ENCODE peak calls at places on chromosomes 1 and 21, in eight cellular contexts. One of them, this sample, is unnamed.

GRCh38 chr1:2826316-2826715 is 24.8 kb upstream of the TTC34 start:
- DNase-seq in GM23248: no peak
- DNase-seq in GM23338: no peak
- DNase-seq in trophoblast cell: no peak
- DNase-seq in mesendoderm: no peak
- DNase-seq in astrocyte: no peak
- DNase-seq in OCI-LY7: no peak
- DNase-seq in PC-9: no peak
- DNase-seq in this sample: no peak

GRCh38 chr21:21897275-21897883 is 899.2 kb downstream of the NCAM2 start:
- DNase-seq in GM23338: no peak
- DNase-seq in trophoblast cell: peak; percentile 10
- DNase-seq in astrocyte: peak; percentile 40
- DNase-seq in GM23248: peak; percentile 14
- DNase-seq in PC-9: no peak
- DNase-seq in mesendoderm: no peak
- DNase-seq in OCI-LY7: no peak
- DNase-seq in this sample: no peak

GRCh38 chr1:3453891-3454810 is at the start of gene ARHGEF16:
- DNase-seq in PC-9: peak; percentile 83
- DNase-seq in GM23248: peak; percentile 73
- DNase-seq in trophoblast cell: peak; percentile 90
- DNase-seq in mesendoderm: peak; percentile 94
- DNase-seq in OCI-LY7: no peak
- DNase-seq in astrocyte: no peak
- DNase-seq in GM23338: peak; percentile 93
- DNase-seq in this sample: peak; percentile 23

GRCh38 chr1:66542811-66543767 is 9.1 kb downstream of the SGIP1 start:
- DNase-seq in PC-9: peak; percentile 72
- DNase-seq in mesendoderm: peak; percentile 70
- DNase-seq in OCI-LY7: no peak
- DNase-seq in astrocyte: peak; percentile 86
- DNase-seq in GM23248: peak; percentile 81
- DNase-seq in GM23338: no peak
- DNase-seq in trophoblast cell: no peak
- DNase-seq in this sample: no peak

GRCh38 chr1:66773227-66773626 is 21.0 kb downstream of the DYNLT5 start:
- DNase-seq in mesendoderm: peak; percentile 41
- DNase-seq in trophoblast cell: no peak
- DNase-seq in GM23248: no peak
- DNase-seq in PC-9: no peak
- DNase-seq in OCI-LY7: no peak
- DNase-seq in astrocyte: no peak
- DNase-seq in GM23338: no peak
- DNase-seq in this sample: no peak

GRCh38 chr1:181101581-181102226 is 13.2 kb downstream of the IER5 start:
- DNase-seq in PC-9: peak; percentile 49
- DNase-seq in trophoblast cell: no peak
- DNase-seq in GM23248: peak; percentile 75
- DNase-seq in astrocyte: peak; percentile 75
- DNase-seq in GM23338: peak; percentile 93
- DNase-seq in mesendoderm: peak; percentile 95
- DNase-seq in OCI-LY7: no peak
- DNase-seq in this sample: no peak

GRCh38 chr1:30166194-30166593 is 557.2 kb downstream of the MATN1 start:
- DNase-seq in PC-9: no peak
- DNase-seq in GM23338: no peak
- DNase-seq in GM23248: no peak
- DNase-seq in astrocyte: no peak
- DNase-seq in OCI-LY7: no peak
- DNase-seq in trophoblast cell: no peak
- DNase-seq in mesendoderm: no peak
- DNase-seq in this sample: no peak

GRCh38 chr1:241156231-241156965 is 200.6 kb downstream of the RGS7 start:
- DNase-seq in mesendoderm: peak; percentile 27
- DNase-seq in PC-9: no peak
- DNase-seq in GM23338: no peak
- DNase-seq in GM23248: peak; percentile 8
- DNase-seq in trophoblast cell: no peak
- DNase-seq in OCI-LY7: no peak
- DNase-seq in astrocyte: peak; percentile 34
- DNase-seq in this sample: no peak

GRCh38 chr1:223208164-223209075 is 65.4 kb upstream of the TLR5 start:
- DNase-seq in mesendoderm: no peak
- DNase-seq in GM23338: no peak
- DNase-seq in GM23248: no peak
- DNase-seq in trophoblast cell: peak; percentile 41
- DNase-seq in PC-9: no peak
- DNase-seq in astrocyte: peak; percentile 54
- DNase-seq in OCI-LY7: no peak
- DNase-seq in this sample: no peak

GRCh38 chr1:18344755-18345154 is 136.0 kb upstream of the KLHDC7A start:
- DNase-seq in trophoblast cell: no peak
- DNase-seq in PC-9: no peak
- DNase-seq in GM23248: no peak
- DNase-seq in OCI-LY7: no peak
- DNase-seq in astrocyte: no peak
- DNase-seq in GM23338: no peak
- DNase-seq in mesendoderm: no peak
- DNase-seq in this sample: no peak

GRCh38 chr1:1630965-1631792 is 794 bp upstream of the MMP23B start:
- DNase-seq in astrocyte: no peak
- DNase-seq in GM23338: peak; percentile 56
- DNase-seq in GM23248: peak; percentile 60
- DNase-seq in PC-9: no peak
- DNase-seq in OCI-LY7: no peak
- DNase-seq in mesendoderm: peak; percentile 46
- DNase-seq in trophoblast cell: no peak
- DNase-seq in this sample: no peak

GRCh38 chr1:12034381-12034801 is 15.1 kb downstream of the MIIP start:
- DNase-seq in mesendoderm: no peak
- DNase-seq in GM23248: no peak
- DNase-seq in PC-9: no peak
- DNase-seq in trophoblast cell: no peak
- DNase-seq in GM23338: no peak
- DNase-seq in OCI-LY7: no peak
- DNase-seq in astrocyte: peak; percentile 48
- DNase-seq in this sample: no peak

GRCh38 chr21:20856926-20857325 is 141.3 kb upstream of the NCAM2 start:
- DNase-seq in trophoblast cell: no peak
- DNase-seq in mesendoderm: peak; percentile 33
- DNase-seq in GM23248: no peak
- DNase-seq in astrocyte: no peak
- DNase-seq in OCI-LY7: no peak
- DNase-seq in GM23338: no peak
- DNase-seq in PC-9: no peak
- DNase-seq in this sample: no peak

GRCh38 chr1:224707849-224708725 is 92.0 kb downstream of the CNIH3 start:
- DNase-seq in OCI-LY7: no peak
- DNase-seq in astrocyte: peak; percentile 85
- DNase-seq in PC-9: no peak
- DNase-seq in GM23338: no peak
- DNase-seq in mesendoderm: no peak
- DNase-seq in trophoblast cell: no peak
- DNase-seq in GM23248: peak; percentile 84
- DNase-seq in this sample: no peak

GRCh38 chr1:183652547-183653467 is at the start of gene APOBEC4:
- DNase-seq in GM23338: no peak
- DNase-seq in GM23248: no peak
- DNase-seq in PC-9: no peak
- DNase-seq in astrocyte: no peak
- DNase-seq in mesendoderm: peak; percentile 41
- DNase-seq in OCI-LY7: no peak
- DNase-seq in trophoblast cell: no peak
- DNase-seq in this sample: no peak

GRCh38 chr1:8437286-8437685 is 119.4 kb downstream of the SLC45A1 start:
- DNase-seq in astrocyte: no peak
- DNase-seq in mesendoderm: no peak
- DNase-seq in PC-9: no peak
- DNase-seq in GM23248: no peak
- DNase-seq in OCI-LY7: no peak
- DNase-seq in GM23338: no peak
- DNase-seq in trophoblast cell: no peak
- DNase-seq in this sample: no peak

DNA sequence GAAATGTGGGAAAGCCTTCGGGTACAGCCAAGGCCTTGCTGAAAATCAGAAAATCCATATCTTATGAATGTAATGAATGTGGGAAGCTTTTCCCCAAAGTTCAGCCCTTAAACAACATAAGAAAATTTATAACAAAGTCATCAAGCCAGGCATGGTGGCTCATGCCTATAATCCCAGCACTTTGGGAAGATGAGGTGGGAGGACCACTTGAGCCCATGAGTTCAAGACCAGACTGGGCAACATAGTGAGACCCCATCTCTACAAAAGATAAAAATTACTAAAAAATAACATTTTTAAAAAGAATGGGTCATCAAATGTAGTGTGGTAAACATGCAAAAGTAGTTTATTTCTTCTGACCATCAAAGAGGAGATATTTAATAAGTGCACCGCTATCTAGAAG is 45.9 kb downstream of the KIAA0319L start:
- DNase-seq in PC-9: no peak
- DNase-seq in GM23338: no peak
- DNase-seq in mesendoderm: no peak
- DNase-seq in GM23248: no peak
- DNase-seq in trophoblast cell: no peak
- DNase-seq in OCI-LY7: no peak
- DNase-seq in astrocyte: no peak
- DNase-seq in this sample: no peak
- H3K79me2 ChIP-seq in PC-9: peaks cover 49% of the 10 kb centered on the region
- H3K79me2 ChIP-seq in GM23338: peaks cover 80% of the 10 kb centered on the region
- H3K79me2 ChIP-seq in mesendoderm: no peaks in the 10 kb centered on the region
- H3K79me2 ChIP-seq in GM23248: peaks cover 69% of the 10 kb centered on the region
- H3K79me2 ChIP-seq in trophoblast cell: no peaks in the 10 kb centered on the region
- H3K79me2 ChIP-seq in OCI-LY7: peaks cover 19% of the 10 kb centered on the region
- H3K79me2 ChIP-seq in astrocyte: peaks cover 33% of the 10 kb centered on the region
- H3K79me2 ChIP-seq in this sample: peaks cover 50% of the 10 kb centered on the region

GRCh38 chr1:213531369-213532310 is 456.1 kb upstream of the PROX1 start:
- DNase-seq in OCI-LY7: no peak
- DNase-seq in PC-9: no peak
- DNase-seq in GM23248: no peak
- DNase-seq in astrocyte: no peak
- DNase-seq in trophoblast cell: no peak
- DNase-seq in GM23338: no peak
- DNase-seq in mesendoderm: no peak
- DNase-seq in this sample: no peak
- H3K79me2 ChIP-seq in OCI-LY7: no peaks in the 10 kb centered on the region
- H3K79me2 ChIP-seq in PC-9: no peaks in the 10 kb centered on the region
- H3K79me2 ChIP-seq in GM23248: no peaks in the 10 kb centered on the region
- H3K79me2 ChIP-seq in astrocyte: no peaks in the 10 kb centered on the region
- H3K79me2 ChIP-seq in trophoblast cell: no peaks in the 10 kb centered on the region
- H3K79me2 ChIP-seq in GM23338: no peaks in the 10 kb centered on the region
- H3K79me2 ChIP-seq in mesendoderm: no peaks in the 10 kb centered on the region
- H3K79me2 ChIP-seq in this sample: no peaks in the 10 kb centered on the region

GRCh38 chr1:63790989-63791388 is 17.2 kb downstream of the ROR1 start:
- DNase-seq in trophoblast cell: no peak
- DNase-seq in astrocyte: no peak
- DNase-seq in GM23248: no peak
- DNase-seq in mesendoderm: no peak
- DNase-seq in OCI-LY7: no peak
- DNase-seq in PC-9: no peak
- DNase-seq in GM23338: no peak
- DNase-seq in this sample: no peak
- H3K79me2 ChIP-seq in trophoblast cell: peaks cover 2% of the 10 kb centered on the region
- H3K79me2 ChIP-seq in astrocyte: peaks cover 37% of the 10 kb centered on the region
- H3K79me2 ChIP-seq in GM23248: peaks cover 2% of the 10 kb centered on the region
- H3K79me2 ChIP-seq in mesendoderm: peaks cover 13% of the 10 kb centered on the region
- H3K79me2 ChIP-seq in OCI-LY7: no peaks in the 10 kb centered on the region
- H3K79me2 ChIP-seq in PC-9: peaks cover 61% of the 10 kb centered on the region
- H3K79me2 ChIP-seq in GM23338: peaks cover 98% of the 10 kb centered on the region
- H3K79me2 ChIP-seq in this sample: no peaks in the 10 kb centered on the region

GRCh38 chr1:235124111-235124510 is 4.5 kb downstream of the TOMM20 start:
- DNase-seq in mesendoderm: no peak
- DNase-seq in PC-9: no peak
- DNase-seq in GM23338: no peak
- DNase-seq in trophoblast cell: no peak
- DNase-seq in astrocyte: no peak
- DNase-seq in GM23248: no peak
- DNase-seq in OCI-LY7: no peak
- DNase-seq in this sample: no peak

GRCh38 chr1:235124665-235125064 is 4.0 kb downstream of the TOMM20 start:
- DNase-seq in GM23338: no peak
- DNase-seq in trophoblast cell: no peak
- DNase-seq in astrocyte: no peak
- DNase-seq in PC-9: no peak
- DNase-seq in mesendoderm: no peak
- DNase-seq in GM23248: no peak
- DNase-seq in OCI-LY7: no peak
- DNase-seq in this sample: no peak

GRCh38 chr1:235127774-235128452 is 724 bp downstream of the TOMM20 start:
- DNase-seq in OCI-LY7: peak; percentile 54
- DNase-seq in astrocyte: no peak
- DNase-seq in PC-9: no peak
- DNase-seq in trophoblast cell: no peak
- DNase-seq in GM23248: peak; percentile 45
- DNase-seq in GM23338: no peak
- DNase-seq in mesendoderm: no peak
- DNase-seq in this sample: peak; percentile 39

GRCh38 chr1:235127203-235127602 is 1.4 kb downstream of the TOMM20 start:
- DNase-seq in mesendoderm: no peak
- DNase-seq in GM23338: no peak
- DNase-seq in GM23248: peak; percentile 46
- DNase-seq in astrocyte: no peak
- DNase-seq in PC-9: no peak
- DNase-seq in OCI-LY7: peak; percentile 16
- DNase-seq in trophoblast cell: no peak
- DNase-seq in this sample: peak; percentile 15

DNA sequence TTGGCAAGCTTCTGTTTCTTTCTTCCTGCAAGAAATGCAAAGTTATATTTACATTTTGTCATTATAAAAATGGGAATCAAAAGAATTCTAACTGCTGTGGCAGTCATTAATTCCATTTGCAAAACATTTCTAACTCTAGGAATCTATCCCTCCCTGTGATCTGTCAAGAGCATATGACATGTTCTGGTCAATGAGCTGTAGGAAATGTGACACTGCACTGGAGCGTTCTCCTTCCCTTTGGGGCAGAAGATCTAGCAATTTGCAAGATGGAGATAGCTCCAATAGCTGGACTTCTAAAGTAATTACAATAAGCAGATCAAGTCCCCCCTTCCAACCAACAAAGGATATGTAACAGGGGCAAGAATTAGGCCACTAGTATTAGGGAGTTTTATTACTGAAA is 6.3 kb downstream of the TOMM20 start:
- DNase-seq in GM23338: no peak
- DNase-seq in OCI-LY7: no peak
- DNase-seq in PC-9: no peak
- DNase-seq in GM23248: peak; percentile 7
- DNase-seq in mesendoderm: no peak
- DNase-seq in trophoblast cell: no peak
- DNase-seq in astrocyte: no peak
- DNase-seq in this sample: no peak
- H3K79me2 ChIP-seq in GM23338: peaks cover 100% of the 10 kb centered on the region
- H3K79me2 ChIP-seq in OCI-LY7: peaks cover 98% of the 10 kb centered on the region
- H3K79me2 ChIP-seq in PC-9: peaks cover 99% of the 10 kb centered on the region
- H3K79me2 ChIP-seq in GM23248: peaks cover 100% of the 10 kb centered on the region
- H3K79me2 ChIP-seq in mesendoderm: peaks cover 75% of the 10 kb centered on the region
- H3K79me2 ChIP-seq in trophoblast cell: peaks cover 9% of the 10 kb centered on the region
- H3K79me2 ChIP-seq in astrocyte: peaks cover 99% of the 10 kb centered on the region
- H3K79me2 ChIP-seq in this sample: peaks cover 100% of the 10 kb centered on the region

GRCh38 chr1:232568331-232568852 is 61.5 kb downstream of the SIPA1L2 start:
- DNase-seq in GM23248: peak; percentile 5
- DNase-seq in PC-9: no peak
- DNase-seq in mesendoderm: no peak
- DNase-seq in GM23338: no peak
- DNase-seq in trophoblast cell: no peak
- DNase-seq in OCI-LY7: no peak
- DNase-seq in astrocyte: no peak
- DNase-seq in this sample: no peak
- H3K79me2 ChIP-seq in GM23248: no peaks in the 10 kb centered on the region
- H3K79me2 ChIP-seq in PC-9: no peaks in the 10 kb centered on the region
- H3K79me2 ChIP-seq in mesendoderm: peaks cover 30% of the 10 kb centered on the region
- H3K79me2 ChIP-seq in GM23338: peaks cover 5% of the 10 kb centered on the region
- H3K79me2 ChIP-seq in trophoblast cell: peaks cover 2% of the 10 kb centered on the region
- H3K79me2 ChIP-seq in OCI-LY7: peaks cover 7% of the 10 kb centered on the region
- H3K79me2 ChIP-seq in astrocyte: no peaks in the 10 kb centered on the region
- H3K79me2 ChIP-seq in this sample: no peaks in the 10 kb centered on the region